ENCODE peak calls at places on chromosomes 5 and 9, in seven cellular contexts. One of them, this sample, is unnamed. For H3K4me1, the result is how much of the 10 kb centered on the place peaks cover.

GRCh38 chr5:23084815-23085214 is 231.7 kb upstream of the CDH12 start:
- DNase-seq in adrenal gland: no peak
- DNase-seq in fibroblast of lung: no peak
- DNase-seq in sigmoid colon: no peak
- DNase-seq in MM.1S: peak
- DNase-seq in neural progenitor cell: no peak
- DNase-seq in endothelial cell of umbilical vein: no peak
- DNase-seq in this sample: no peak

GRCh38 chr9:93613791-93614190 is 37.4 kb downstream of the PHF2 start:
- DNase-seq in adrenal gland: no peak
- DNase-seq in fibroblast of lung: no peak
- DNase-seq in sigmoid colon: no peak
- DNase-seq in MM.1S: no peak
- DNase-seq in neural progenitor cell: no peak
- DNase-seq in endothelial cell of umbilical vein: no peak
- DNase-seq in this sample: no peak

GRCh38 chr5:9617739-9618504 is 12.2 kb downstream of the TAS2R1 start:
- DNase-seq in adrenal gland: no peak
- DNase-seq in fibroblast of lung: no peak
- DNase-seq in sigmoid colon: no peak
- DNase-seq in MM.1S: no peak
- DNase-seq in neural progenitor cell: no peak
- DNase-seq in endothelial cell of umbilical vein: no peak
- DNase-seq in this sample: no peak

GRCh38 chr9:124496075-124496893 is 10.9 kb downstream of the NR5A1 start:
- DNase-seq in adrenal gland: no peak
- DNase-seq in fibroblast of lung: no peak
- DNase-seq in sigmoid colon: no peak
- DNase-seq in MM.1S: no peak
- DNase-seq in neural progenitor cell: no peak
- DNase-seq in endothelial cell of umbilical vein: no peak
- DNase-seq in this sample: no peak

GRCh38 chr9:751137-752051 is 90.1 kb upstream of the DMRT1 start:
- DNase-seq in adrenal gland: no peak
- DNase-seq in fibroblast of lung: peak
- DNase-seq in sigmoid colon: no peak
- DNase-seq in MM.1S: no peak
- DNase-seq in neural progenitor cell: no peak
- DNase-seq in endothelial cell of umbilical vein: no peak
- DNase-seq in this sample: no peak

GRCh38 chr5:177311723-177312648 is at the start of gene MXD3:
- DNase-seq in adrenal gland: peak
- DNase-seq in fibroblast of lung: peak
- DNase-seq in sigmoid colon: peak
- DNase-seq in MM.1S: peak
- DNase-seq in neural progenitor cell: peak
- DNase-seq in endothelial cell of umbilical vein: peak
- DNase-seq in this sample: peak

GRCh38 chr9:133679056-133679455 is 42.9 kb downstream of the DBH start:
- DNase-seq in adrenal gland: no peak
- DNase-seq in fibroblast of lung: no peak
- DNase-seq in sigmoid colon: no peak
- DNase-seq in MM.1S: no peak
- DNase-seq in neural progenitor cell: no peak
- DNase-seq in endothelial cell of umbilical vein: no peak
- DNase-seq in this sample: no peak

GRCh38 chr9:134690946-134691694 is 49.5 kb downstream of the COL5A1 start:
- DNase-seq in adrenal gland: no peak
- DNase-seq in fibroblast of lung: peak
- DNase-seq in sigmoid colon: peak
- DNase-seq in MM.1S: no peak
- DNase-seq in neural progenitor cell: no peak
- DNase-seq in endothelial cell of umbilical vein: no peak
- DNase-seq in this sample: peak

GRCh38 chr9:105243015-105243686 is 1.3 kb upstream of the SLC44A1 start:
- DNase-seq in adrenal gland: no peak
- DNase-seq in fibroblast of lung: peak
- DNase-seq in sigmoid colon: no peak
- DNase-seq in MM.1S: peak
- DNase-seq in neural progenitor cell: peak
- DNase-seq in endothelial cell of umbilical vein: peak
- DNase-seq in this sample: no peak

GRCh38 chr5:72871358-72872024 is 55.0 kb downstream of the TNPO1 start:
- DNase-seq in adrenal gland: no peak
- DNase-seq in fibroblast of lung: peak
- DNase-seq in sigmoid colon: no peak
- DNase-seq in MM.1S: no peak
- DNase-seq in neural progenitor cell: no peak
- DNase-seq in endothelial cell of umbilical vein: peak
- DNase-seq in this sample: no peak

DNA sequence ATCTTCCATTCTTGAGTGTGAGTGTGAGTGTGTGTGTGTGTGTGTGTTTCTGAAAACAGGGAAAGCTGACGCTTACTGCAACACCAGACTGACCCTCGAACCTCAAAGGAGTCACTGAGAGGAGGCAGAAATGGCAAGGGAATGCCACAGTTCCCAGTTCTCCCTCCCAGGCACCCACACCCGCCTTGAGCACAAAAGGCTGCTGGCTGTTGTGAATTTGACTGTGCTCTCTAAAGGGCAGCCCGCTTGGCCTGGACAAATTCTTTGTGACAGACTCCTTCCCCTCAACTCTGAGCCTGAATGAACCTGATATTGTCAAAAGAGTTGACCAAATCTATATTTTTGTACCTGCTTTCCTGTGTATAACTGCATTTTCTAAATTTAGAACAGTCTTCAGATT is 245.7 kb upstream of the IRX2 start:
- DNase-seq in adrenal gland: no peak
- DNase-seq in fibroblast of lung: no peak
- DNase-seq in sigmoid colon: no peak
- DNase-seq in MM.1S: no peak
- DNase-seq in neural progenitor cell: no peak
- DNase-seq in endothelial cell of umbilical vein: no peak
- DNase-seq in this sample: no peak
- TF ChIP-seq CTCF in adrenal gland: no peak
- TF ChIP-seq CTCF in fibroblast of lung: no peak
- TF ChIP-seq CTCF in sigmoid colon: no peak
- TF ChIP-seq CTCF in MM.1S: no peak
- TF ChIP-seq CTCF in neural progenitor cell: no peak
- TF ChIP-seq CTCF in endothelial cell of umbilical vein: no peak
- TF ChIP-seq CTCF in this sample: no peak

DNA sequence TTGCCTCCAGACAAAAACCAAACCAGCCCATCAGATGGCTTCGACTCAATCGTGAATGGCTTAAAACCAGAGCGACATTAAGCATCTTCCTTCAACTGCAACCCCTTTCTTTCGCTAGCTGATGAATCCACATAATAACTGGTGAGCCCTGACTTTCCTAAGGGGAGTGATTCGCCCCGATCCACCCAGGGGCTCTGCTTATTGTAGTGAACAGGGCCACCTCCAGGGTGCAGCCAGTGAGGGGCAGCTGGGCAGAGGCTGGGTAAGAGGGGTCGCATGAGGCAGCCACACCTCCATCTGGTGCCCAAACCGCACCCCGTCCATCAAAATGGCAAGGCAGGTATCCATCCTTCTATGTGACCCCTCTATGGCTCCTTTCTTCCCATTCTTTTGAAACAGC is 38.0 kb downstream of the SLC35D2 start:
- DNase-seq in adrenal gland: no peak
- DNase-seq in fibroblast of lung: no peak
- DNase-seq in sigmoid colon: no peak
- DNase-seq in MM.1S: no peak
- DNase-seq in neural progenitor cell: no peak
- DNase-seq in endothelial cell of umbilical vein: no peak
- DNase-seq in this sample: no peak
- H3K27ac ChIP-seq in adrenal gland: no peak
- H3K27ac ChIP-seq in fibroblast of lung: no peak
- H3K27ac ChIP-seq in sigmoid colon: peak
- H3K27ac ChIP-seq in MM.1S: no peak
- H3K27ac ChIP-seq in neural progenitor cell: no peak
- H3K27ac ChIP-seq in endothelial cell of umbilical vein: no peak
- H3K27ac ChIP-seq in this sample: no peak

DNA sequence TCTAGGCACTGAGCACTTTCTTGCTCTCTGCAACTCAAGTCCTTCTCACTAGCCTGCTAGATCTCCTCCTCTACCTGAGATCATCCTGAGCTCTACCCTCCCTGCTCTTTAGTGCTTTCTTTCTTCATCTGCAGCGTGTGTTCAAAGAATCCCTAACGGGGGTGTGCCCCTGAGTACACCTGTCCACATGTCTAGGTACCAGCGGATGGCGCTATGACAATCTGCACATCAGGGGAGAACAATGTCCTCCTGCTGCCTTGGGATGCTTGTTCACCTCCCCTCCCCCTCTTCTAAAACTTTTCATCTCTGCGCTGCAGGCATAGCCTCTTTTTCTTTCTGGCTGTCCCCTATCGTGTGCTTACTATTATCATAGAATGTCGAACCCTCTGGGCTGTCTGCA is 42.7 kb downstream of the PTPN3 start:
- DNase-seq in adrenal gland: no peak
- DNase-seq in fibroblast of lung: no peak
- DNase-seq in sigmoid colon: no peak
- DNase-seq in MM.1S: no peak
- DNase-seq in neural progenitor cell: peak
- DNase-seq in endothelial cell of umbilical vein: no peak
- DNase-seq in this sample: no peak
- H3K4me1 ChIP-seq in adrenal gland: under half
- H3K4me1 ChIP-seq in fibroblast of lung: under half
- H3K4me1 ChIP-seq in sigmoid colon: under half
- H3K4me1 ChIP-seq in MM.1S: under half
- H3K4me1 ChIP-seq in neural progenitor cell: under half
- H3K4me1 ChIP-seq in endothelial cell of umbilical vein: under half
- H3K4me1 ChIP-seq in this sample: under half

GRCh38 chr9:2486988-2487387 is 134.6 kb upstream of the VLDLR start:
- DNase-seq in adrenal gland: no peak
- DNase-seq in fibroblast of lung: no peak
- DNase-seq in sigmoid colon: no peak
- DNase-seq in MM.1S: no peak
- DNase-seq in neural progenitor cell: no peak
- DNase-seq in endothelial cell of umbilical vein: no peak
- DNase-seq in this sample: no peak
- TF ChIP-seq CTCF in adrenal gland: no peak
- TF ChIP-seq CTCF in fibroblast of lung: no peak
- TF ChIP-seq CTCF in sigmoid colon: no peak
- TF ChIP-seq CTCF in MM.1S: no peak
- TF ChIP-seq CTCF in neural progenitor cell: no peak
- TF ChIP-seq CTCF in endothelial cell of umbilical vein: no peak
- TF ChIP-seq CTCF in this sample: no peak

DNA sequence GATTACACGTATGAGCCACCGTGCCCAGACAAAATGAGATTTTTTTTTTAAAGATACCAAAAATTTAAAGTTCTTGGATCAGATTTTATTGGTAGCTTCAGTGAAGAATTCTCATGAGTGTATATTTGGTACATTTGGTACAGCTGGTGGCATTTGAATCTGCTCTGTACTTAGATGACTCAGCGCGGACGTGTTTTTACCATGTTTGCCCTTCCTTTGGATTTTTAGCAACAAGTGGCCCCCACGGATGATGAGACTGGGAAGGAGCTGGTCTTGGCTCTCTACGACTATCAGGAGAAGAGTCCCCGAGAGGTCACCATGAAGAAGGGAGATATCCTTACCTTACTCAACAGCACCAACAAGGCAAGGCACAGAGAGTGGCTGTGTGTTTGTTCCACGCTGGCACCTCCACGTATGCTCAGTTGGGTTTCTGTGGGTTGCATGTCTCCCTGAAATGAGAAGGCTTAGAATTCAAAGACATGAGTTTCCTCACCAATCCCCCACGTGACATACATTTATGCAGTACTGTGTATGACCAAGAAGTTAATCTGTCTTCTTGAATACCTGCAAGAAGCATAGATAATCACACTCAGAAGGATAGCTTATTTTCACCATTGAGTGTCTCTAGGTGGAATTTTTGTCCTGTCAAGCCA is 36.3 kb downstream of the SPTAN1 start:
- DNase-seq in adrenal gland: no peak
- DNase-seq in fibroblast of lung: no peak
- DNase-seq in sigmoid colon: no peak
- DNase-seq in MM.1S: no peak
- DNase-seq in neural progenitor cell: no peak
- DNase-seq in endothelial cell of umbilical vein: no peak
- DNase-seq in this sample: no peak
- H3K27ac ChIP-seq in adrenal gland: no peak
- H3K27ac ChIP-seq in fibroblast of lung: no peak
- H3K27ac ChIP-seq in sigmoid colon: no peak
- H3K27ac ChIP-seq in MM.1S: no peak
- H3K27ac ChIP-seq in neural progenitor cell: no peak
- H3K27ac ChIP-seq in endothelial cell of umbilical vein: no peak
- H3K27ac ChIP-seq in this sample: no peak

DNA sequence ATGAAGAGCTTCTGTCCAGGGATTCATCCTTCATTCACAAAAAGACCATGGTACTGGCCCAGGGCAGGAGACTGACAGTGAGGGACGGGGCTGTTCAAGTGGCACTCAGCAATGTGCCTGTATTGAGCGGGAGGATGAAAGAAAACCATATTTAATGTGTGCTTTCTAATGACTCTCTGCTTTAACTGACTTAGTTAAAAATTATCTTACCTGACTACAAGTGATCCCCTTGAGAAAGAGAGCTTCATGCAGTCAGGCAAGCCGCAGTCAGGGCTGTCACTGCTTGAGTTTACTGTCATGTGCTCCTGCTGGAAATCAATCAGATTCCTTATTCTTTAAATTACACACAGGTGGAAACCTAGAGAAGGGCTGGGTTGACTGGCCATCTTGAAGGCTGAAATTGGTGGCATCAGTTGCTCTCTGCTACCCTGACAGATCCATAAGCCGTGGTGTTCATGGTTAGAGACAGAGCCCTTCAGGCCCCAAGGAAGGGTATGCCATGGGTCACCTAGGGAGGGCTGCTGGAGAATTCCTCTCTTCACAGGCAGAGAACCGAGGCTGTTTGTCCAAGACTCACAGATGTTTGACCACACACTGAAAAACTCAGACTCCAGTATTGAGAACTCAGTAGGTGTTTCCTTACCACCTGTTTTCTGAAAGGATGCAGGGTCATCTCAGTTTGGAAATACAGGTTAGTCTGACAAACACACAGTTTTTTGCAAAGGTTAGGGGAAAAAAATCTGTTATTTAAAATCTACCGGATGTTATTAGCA is 70.9 kb downstream of the TRIO start:
- DNase-seq in adrenal gland: no peak
- DNase-seq in fibroblast of lung: no peak
- DNase-seq in sigmoid colon: no peak
- DNase-seq in MM.1S: peak
- DNase-seq in neural progenitor cell: peak
- DNase-seq in endothelial cell of umbilical vein: no peak
- DNase-seq in this sample: no peak
- H3K4me1 ChIP-seq in adrenal gland: under half
- H3K4me1 ChIP-seq in fibroblast of lung: under half
- H3K4me1 ChIP-seq in sigmoid colon: half or more
- H3K4me1 ChIP-seq in MM.1S: half or more
- H3K4me1 ChIP-seq in neural progenitor cell: half or more
- H3K4me1 ChIP-seq in endothelial cell of umbilical vein: under half
- H3K4me1 ChIP-seq in this sample: under half

This sample was measured in upper lobe of right lung.